ENCODE peak calls at places on chromosomes 3 and 15, in seven cellular contexts. X, E, S, F, C, B and A are unnamed samples.

GRCh38 chr3:125129512-125129962 is 73.7 kb upstream of the HEG1 start:
- DNase-seq in X (peak; percentile 18), E (peak; percentile 46), S (no peak), F (no peak), C (peak; percentile 90), B (no peak), A (no peak)

GRCh38 chr15:64842986-64843561 is 1.4 kb downstream of the PLEKHO2 start:
- DNase-seq in X (no peak), E (no peak), S (no peak), F (no peak), C (no peak), B (no peak), A (no peak)

GRCh38 chr15:25250906-25251622 is 187.8 kb downstream of the UBE3A start:
- DNase-seq in X (no peak), E (no peak), S (no peak), F (no peak), C (no peak), B (no peak), A (no peak)

GRCh38 chr15:101808201-101808600 is 3.8 kb upstream of the OR4F15 start:
- DNase-seq in X (peak; percentile 9), E (no peak), S (no peak), F (no peak), C (no peak), B (no peak), A (no peak)

GRCh38 chr3:184540777-184541681 is 20.6 kb upstream of the EPHB3 start:
- DNase-seq in X (peak; percentile 94), E (peak; percentile 94), S (peak; percentile 67), F (peak; percentile 72), C (peak; percentile 87), B (peak; percentile 53), A (peak; percentile 87)

GRCh38 chr3:38454884-38455638 is 1.4 kb downstream of the ACVR2B start:
- DNase-seq in X (peak; percentile 82), E (peak; percentile 52), S (peak; percentile 46), F (peak; percentile 28), C (peak; percentile 88), B (peak; percentile 24), A (peak; percentile 88)

GRCh38 chr3:193546129-193546528 is 8.6 kb downstream of the ATP13A4 start:
- DNase-seq in X (no peak), E (no peak), S (no peak), F (no peak), C (no peak), B (no peak), A (no peak)

GRCh38 chr15:90099072-90099867 is 3.0 kb downstream of the IDH2 start:
- DNase-seq in X (no peak), E (no peak), S (peak; percentile 61), F (no peak), C (no peak), B (no peak), A (peak; percentile 40)

GRCh38 chr3:119352863-119353527 is 58.8 kb downstream of the ARHGAP31 start:
- DNase-seq in X (no peak), E (no peak), S (no peak), F (no peak), C (peak; percentile 25), B (no peak), A (no peak)